ENCODE peak calls at places on chromosomes 6 and 20, in five cellular contexts. One of them, this sample, is unnamed.

GRCh38 chr20:15927893-15928650 is 645.2 kb downstream of the KIF16B start:
- DNase-seq in choroid plexus epithelial cell: no peak
- DNase-seq in NCI-H2029 treated with DMSO at 0.1 percent for 48 hours: no peak
- DNase-seq in SJSA1: peak
- DNase-seq in NCI-H774: no peak
- DNase-seq in this sample: no peak

GRCh38 chr6:143964667-143965066 is 43.4 kb downstream of the PLAGL1 start:
- DNase-seq in choroid plexus epithelial cell: peak
- DNase-seq in NCI-H774: no peak
- DNase-seq in SJSA1: no peak
- DNase-seq in NCI-H2029 treated with DMSO at 0.1 percent for 48 hours: no peak
- DNase-seq in this sample: no peak

GRCh38 chr6:13908955-13909381 is 15.8 kb upstream of the RNF182 start:
- DNase-seq in NCI-H2029 treated with DMSO at 0.1 percent for 48 hours: peak
- DNase-seq in choroid plexus epithelial cell: peak
- DNase-seq in NCI-H774: peak
- DNase-seq in SJSA1: peak
- DNase-seq in this sample: peak

GRCh38 chr6:32047084-32047478 is 8.9 kb downstream of the CYP21A2 start:
- DNase-seq in SJSA1: peak
- DNase-seq in choroid plexus epithelial cell: peak
- DNase-seq in NCI-H2029 treated with DMSO at 0.1 percent for 48 hours: no peak
- DNase-seq in NCI-H774: no peak
- DNase-seq in this sample: peak

GRCh38 chr20:19815553-19815991 is 57.5 kb downstream of the RIN2 start:
- DNase-seq in NCI-H2029 treated with DMSO at 0.1 percent for 48 hours: no peak
- DNase-seq in SJSA1: peak
- DNase-seq in choroid plexus epithelial cell: peak
- DNase-seq in NCI-H774: no peak
- DNase-seq in this sample: no peak

GRCh38 chr20:61788343-61788742 is 277.3 kb downstream of the TAF4 start:
- DNase-seq in SJSA1: no peak
- DNase-seq in NCI-H774: no peak
- DNase-seq in NCI-H2029 treated with DMSO at 0.1 percent for 48 hours: no peak
- DNase-seq in choroid plexus epithelial cell: no peak
- DNase-seq in this sample: no peak

GRCh38 chr20:16423311-16424212 is 149.7 kb downstream of the KIF16B start:
- DNase-seq in NCI-H2029 treated with DMSO at 0.1 percent for 48 hours: no peak
- DNase-seq in SJSA1: no peak
- DNase-seq in NCI-H774: no peak
- DNase-seq in choroid plexus epithelial cell: peak
- DNase-seq in this sample: no peak

GRCh38 chr20:31869673-31869941 is 720 bp downstream of the DUSP15 start:
- DNase-seq in NCI-H774: no peak
- DNase-seq in choroid plexus epithelial cell: no peak
- DNase-seq in NCI-H2029 treated with DMSO at 0.1 percent for 48 hours: no peak
- DNase-seq in SJSA1: no peak
- DNase-seq in this sample: no peak

GRCh38 chr20:49951160-49951559 is 15.0 kb downstream of the RNF114 start:
- DNase-seq in NCI-H774: no peak
- DNase-seq in NCI-H2029 treated with DMSO at 0.1 percent for 48 hours: no peak
- DNase-seq in SJSA1: peak
- DNase-seq in choroid plexus epithelial cell: peak
- DNase-seq in this sample: no peak

GRCh38 chr6:132257561-132257960 is 143.7 kb downstream of the MOXD1 start:
- DNase-seq in SJSA1: no peak
- DNase-seq in NCI-H774: peak
- DNase-seq in choroid plexus epithelial cell: peak
- DNase-seq in NCI-H2029 treated with DMSO at 0.1 percent for 48 hours: no peak
- DNase-seq in this sample: no peak

GRCh38 chr6:56851104-56851503 is 103.8 kb upstream of the BEND6 start:
- DNase-seq in choroid plexus epithelial cell: peak
- DNase-seq in NCI-H774: no peak
- DNase-seq in SJSA1: no peak
- DNase-seq in NCI-H2029 treated with DMSO at 0.1 percent for 48 hours: no peak
- DNase-seq in this sample: no peak